ENCODE peak calls at places on chromosomes 12 and 14, in seven cellular contexts. B is heart right ventricle, R is adrenal gland, Z is stomach, X is GM13976, V is GM13977, F is fibroblast of lung. N is an unnamed sample.

GRCh38 chr14:22886500-22887259 is 3.7 kb downstream of the REM2 start:
- DNase-seq in B (peak), R (peak), Z (peak), X (peak), V (peak), F (peak), N (no peak)

GRCh38 chr12:71780207-71780822 is 25.7 kb downstream of the RAB21 start:
- DNase-seq in B (peak), R (peak), Z (peak), X (peak), V (peak), F (peak), N (no peak)

GRCh38 chr14:52150162-52150561 is 81.3 kb upstream of the NID2 start:
- DNase-seq in B (no peak), R (no peak), Z (no peak), X (no peak), V (no peak), F (no peak), N (no peak)

GRCh38 chr12:47409310-47409709 is 296.5 kb downstream of the RPAP3 start:
- DNase-seq in B (no peak), R (no peak), Z (no peak), X (no peak), V (no peak), F (no peak), N (no peak)

GRCh38 chr14:32008602-32009193 is 68.4 kb upstream of the ARHGAP5 start:
- DNase-seq in B (no peak), R (no peak), Z (no peak), X (no peak), V (no peak), F (no peak), N (no peak)

GRCh38 chr12:89663577-89664357 is 44.9 kb downstream of the ATP2B1 start:
- DNase-seq in B (no peak), R (no peak), Z (no peak), X (peak), V (peak), F (peak), N (no peak)

GRCh38 chr12:58066296-58066695 is 124.9 kb downstream of the ATP23 start:
- DNase-seq in B (no peak), R (no peak), Z (no peak), X (no peak), V (no peak), F (no peak), N (no peak)

GRCh38 chr14:87005336-87005735 is 987.6 kb downstream of the GALC start:
- DNase-seq in B (no peak), R (no peak), Z (no peak), X (no peak), V (no peak), F (peak), N (no peak)

GRCh38 chr12:26648584-26648983 is 184.4 kb downstream of the ITPR2 start:
- DNase-seq in B (no peak), R (no peak), Z (no peak), X (no peak), V (no peak), F (peak), N (no peak)

GRCh38 chr12:7188557-7189397 is 709 bp upstream of the PEX5 start:
- DNase-seq in B (peak), R (peak), Z (peak), X (peak), V (peak), F (peak), N (no peak)

GRCh38 chr12:46371718-46372130 is 849 bp downstream of the SLC38A2 start:
- DNase-seq in B (peak), R (peak), Z (peak), X (peak), V (peak), F (peak), N (peak)

GRCh38 chr14:79551591-79551990 is 659.7 kb downstream of the DIO2 start:
- DNase-seq in B (no peak), R (no peak), Z (no peak), X (no peak), V (no peak), F (no peak), N (no peak)

GRCh38 chr12:130438711-130439110 is 101.0 kb downstream of the PIWIL1 start:
- DNase-seq in B (no peak), R (no peak), Z (no peak), X (no peak), V (no peak), F (no peak), N (no peak)

GRCh38 chr12:42284157-42284556 is 41.7 kb downstream of the ZCRB1 start:
- DNase-seq in B (no peak), R (no peak), Z (no peak), X (peak), V (no peak), F (no peak), N (no peak)
- TF ChIP-seq CTCF in B (no peak), R (no peak), Z (no peak), X (no peak), V (no peak), F (no peak), N (no peak)

GRCh38 chr12:78584695-78585094 is 279.9 kb upstream of the SYT1 start:
- DNase-seq in B (no peak), R (no peak), Z (no peak), X (no peak), V (no peak), F (peak), N (no peak)
- TF ChIP-seq CTCF in B (no peak), R (no peak), Z (no peak), X (peak), V (peak), F (peak), N (peak)

GRCh38 chr14:50860478-50861086 is 11.3 kb upstream of the ABHD12B start:
- DNase-seq in B (peak), R (peak), Z (peak), X (peak), V (peak), F (peak), N (peak)
- TF ChIP-seq CTCF in B (peak), R (peak), Z (peak), X (peak), V (peak), F (peak), N (peak)

GRCh38 chr12:93989913-93990312 is 158.5 kb upstream of the PLXNC1 start:
- DNase-seq in B (no peak), R (no peak), Z (no peak), X (no peak), V (no peak), F (no peak), N (no peak)

GRCh38 chr12:93996321-93996720 is 152.1 kb upstream of the PLXNC1 start:
- DNase-seq in B (no peak), R (no peak), Z (no peak), X (no peak), V (no peak), F (no peak), N (no peak)

GRCh38 chr12:93991882-93992415 is 156.4 kb upstream of the PLXNC1 start:
- DNase-seq in B (no peak), R (no peak), Z (no peak), X (no peak), V (no peak), F (no peak), N (no peak)

DNA sequence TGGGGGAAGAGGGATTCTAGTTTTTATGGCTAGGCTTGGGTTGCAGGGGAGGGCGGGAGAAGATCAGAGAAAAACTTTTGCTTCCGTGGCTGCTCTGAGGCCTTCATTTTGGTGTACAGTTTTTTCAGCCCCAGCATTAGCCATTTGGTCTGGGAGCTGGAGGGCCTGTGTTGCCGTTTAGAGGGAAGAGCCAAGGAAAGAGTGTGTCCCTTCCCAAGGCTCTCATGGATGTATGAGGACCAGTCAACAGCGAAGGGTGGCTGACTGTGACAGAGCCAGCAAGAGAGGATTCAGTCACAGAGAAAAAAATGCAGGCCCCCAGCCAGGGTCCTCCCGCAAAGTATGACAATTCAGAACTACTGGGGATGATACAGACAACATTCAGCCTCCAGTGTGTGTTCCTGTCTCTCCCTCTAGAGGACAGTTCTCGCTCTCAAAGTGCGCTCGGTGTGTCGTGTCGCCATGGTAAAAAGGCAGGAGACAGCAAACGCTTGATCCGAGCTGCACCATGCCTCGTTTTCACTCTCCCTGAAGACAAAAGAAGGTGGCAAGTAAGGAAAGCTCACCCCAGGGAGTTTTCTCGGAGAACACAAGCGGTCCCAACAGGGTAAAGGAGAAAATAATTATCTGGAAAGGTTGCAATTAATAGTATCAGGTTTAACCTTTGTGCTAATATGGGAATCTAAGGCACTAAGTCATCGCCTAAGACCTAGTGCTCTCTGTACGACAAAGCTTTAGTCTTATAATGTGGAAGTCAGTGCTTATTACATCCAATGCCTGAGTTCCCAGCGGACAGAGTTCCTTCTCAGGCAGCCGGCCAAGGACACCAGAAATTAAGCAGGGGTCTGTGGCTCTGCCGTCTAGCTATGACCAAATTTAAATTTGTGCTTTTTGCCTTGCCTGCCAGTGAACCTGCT is 157.3 kb upstream of the PLXNC1 start:
- DNase-seq in B (peak), R (peak), Z (no peak), X (no peak), V (no peak), F (peak), N (no peak)
- TF ChIP-seq CTCF in B (peak), R (peak), Z (peak), X (no peak), V (no peak), F (peak), N (peak)

GRCh38 chr14:105349992-105350391 is 35.4 kb downstream of the PACS2 start:
- DNase-seq in B (no peak), R (no peak), Z (no peak), X (no peak), V (no peak), F (no peak), N (no peak)

GRCh38 chr14:105348169-105348944 is 33.8 kb downstream of the PACS2 start:
- DNase-seq in B (no peak), R (no peak), Z (no peak), X (no peak), V (no peak), F (no peak), N (peak)

GRCh38 chr14:105347587-105347968 is 33.0 kb downstream of the PACS2 start:
- DNase-seq in B (no peak), R (no peak), Z (no peak), X (no peak), V (no peak), F (no peak), N (no peak)

GRCh38 chr14:105350450-105351244 is 36.1 kb downstream of the PACS2 start:
- DNase-seq in B (no peak), R (no peak), Z (no peak), X (no peak), V (no peak), F (no peak), N (no peak)

DNA sequence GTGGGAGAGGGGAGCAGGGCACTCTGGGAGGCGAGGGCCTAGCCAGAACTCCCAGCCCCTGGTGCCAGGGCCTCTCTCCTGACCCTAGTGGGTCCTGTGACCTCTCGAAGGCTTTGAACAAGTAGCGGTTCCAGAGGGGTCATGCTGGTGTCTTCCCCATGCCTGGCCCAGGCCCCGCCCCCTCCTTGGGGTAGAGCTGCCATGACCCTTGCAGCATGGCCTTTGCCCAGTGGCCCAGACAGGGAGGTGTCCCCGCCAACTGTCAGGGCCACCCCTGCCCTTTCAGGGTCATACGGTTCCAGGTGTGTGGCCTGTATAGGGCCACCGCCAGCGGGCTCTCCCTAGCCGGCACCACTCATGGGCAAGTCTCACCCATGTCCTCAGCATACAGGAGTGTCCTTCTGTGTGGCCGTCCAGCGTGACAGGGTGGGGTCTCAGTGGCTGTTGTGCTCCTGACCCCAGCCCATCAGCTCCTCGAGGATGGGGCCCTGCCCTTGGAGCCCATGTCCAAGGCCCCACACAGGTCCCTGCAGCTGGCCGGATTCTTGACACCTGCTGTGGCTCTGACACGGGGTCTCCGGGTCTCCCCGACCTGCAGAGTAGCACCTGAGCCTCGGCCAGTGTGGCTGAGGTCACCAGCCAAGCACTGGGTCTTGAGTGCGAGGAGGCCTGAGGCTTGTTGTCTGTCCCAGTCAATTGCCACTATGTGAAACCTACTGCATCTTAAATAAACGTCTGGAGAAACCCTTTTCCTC is 34.6 kb downstream of the PACS2 start:
- DNase-seq in B (no peak), R (no peak), Z (no peak), X (no peak), V (no peak), F (no peak), N (no peak)
- TF ChIP-seq CTCF in B (no peak), R (no peak), Z (no peak), X (no peak), V (no peak), F (no peak), N (no peak)

N was measured in osteocyte.